ENCODE peak calls at places on chromosomes 11 and 22, in ten cellular contexts. G is neural crest cell, S is psoas muscle, K is mucosa of descending colon, T is GM10248, B is HCT116, Q is H9, A is Peyer's patch, P is hepatocyte, V is cardiac fibroblast. D is an unnamed sample.

GRCh38 chr11:45896392-45897068 is 10.5 kb downstream of the FREY1 start:
- DNase-seq in G (no peak), S (peak), K (no peak), T (no peak), B (no peak), Q (peak), A (no peak), P (no peak), V (no peak), D (no peak)

GRCh38 chr11:69896250-69896649 is 77.0 kb upstream of the FGF3 start:
- DNase-seq in G (no peak), S (no peak), K (no peak), T (no peak), B (no peak), Q (no peak), A (no peak), P (no peak), V (no peak), D (no peak)

GRCh38 chr11:72231396-72232259 is 7.1 kb downstream of the INPPL1 start:
- DNase-seq in G (no peak), S (no peak), K (no peak), T (no peak), B (no peak), Q (no peak), A (peak), P (no peak), V (no peak), D (no peak)

GRCh38 chr11:2652857-2653643 is 46.7 kb downstream of the KCNQ1OT1 start:
- DNase-seq in G (no peak), S (peak), K (no peak), T (no peak), B (no peak), Q (no peak), A (peak), P (no peak), V (peak), D (no peak)

GRCh38 chr11:11977206-11977938 is 31.1 kb downstream of the DKK3 start:
- DNase-seq in G (no peak), S (peak), K (no peak), T (no peak), B (peak), Q (peak), A (no peak), P (peak), V (peak), D (no peak)

GRCh38 chr11:118691926-118692830 is 12.7 kb upstream of the TREH start:
- DNase-seq in G (no peak), S (no peak), K (peak), T (peak), B (no peak), Q (no peak), A (peak), P (no peak), V (peak), D (peak)

GRCh38 chr22:33038131-33038772 is 19.9 kb downstream of the SYN3 start:
- DNase-seq in G (no peak), S (no peak), K (no peak), T (no peak), B (no peak), Q (no peak), A (no peak), P (peak), V (peak), D (no peak)

GRCh38 chr11:19241260-19242183 is 777 bp upstream of the E2F8 start:
- DNase-seq in G (peak), S (peak), K (peak), T (peak), B (no peak), Q (peak), A (no peak), P (peak), V (peak), D (peak)

GRCh38 chr11:7449196-7449840 is 36.0 kb upstream of the OLFML1 start:
- DNase-seq in G (no peak), S (no peak), K (no peak), T (no peak), B (no peak), Q (no peak), A (no peak), P (peak), V (no peak), D (no peak)

GRCh38 chr11:65390099-65390941 is 3.9 kb downstream of the FRMD8 start:
- DNase-seq in G (peak), S (no peak), K (no peak), T (no peak), B (no peak), Q (no peak), A (no peak), P (no peak), V (peak), D (peak)

GRCh38 chr11:69546735-69547370 is 65.4 kb downstream of the LINC01488 start:
- DNase-seq in G (no peak), S (no peak), K (no peak), T (peak), B (no peak), Q (no peak), A (peak), P (no peak), V (no peak), D (peak)

GRCh38 chr11:19660076-19660475 is 52.6 kb upstream of the NAV2 start:
- DNase-seq in G (no peak), S (no peak), K (no peak), T (peak), B (peak), Q (no peak), A (peak), P (peak), V (no peak), D (peak)

GRCh38 chr11:120244476-120244875 is 4.5 kb downstream of the POU2F3 start:
- DNase-seq in G (no peak), S (no peak), K (no peak), T (no peak), B (no peak), Q (no peak), A (no peak), P (no peak), V (peak), D (no peak)

GRCh38 chr11:95937358-95937757 is 13.5 kb upstream of the MTMR2 start:
- DNase-seq in G (no peak), S (no peak), K (no peak), T (no peak), B (no peak), Q (no peak), A (no peak), P (peak), V (no peak), D (no peak)

GRCh38 chr11:35641206-35641885 is 21.2 kb upstream of the TRIM44 start:
- DNase-seq in G (no peak), S (no peak), K (no peak), T (no peak), B (no peak), Q (no peak), A (no peak), P (peak), V (peak), D (no peak)

GRCh38 chr11:102592634-102593581 is 32.2 kb downstream of the MMP20 start:
- DNase-seq in G (no peak), S (no peak), K (no peak), T (no peak), B (peak), Q (peak), A (peak), P (no peak), V (peak), D (no peak)

GRCh38 chr11:70073881-70074371 is 4.2 kb upstream of the ANO1 start:
- DNase-seq in G (no peak), S (no peak), K (no peak), T (peak), B (no peak), Q (peak), A (peak), P (no peak), V (peak), D (peak)

GRCh38 chr11:88297320-88298263 is 39.9 kb downstream of the CTSC start:
- DNase-seq in G (no peak), S (no peak), K (no peak), T (no peak), B (no peak), Q (no peak), A (no peak), P (no peak), V (peak), D (no peak)

GRCh38 chr11:112260490-112260889 is at the start of gene PLET1:
- DNase-seq in G (no peak), S (no peak), K (no peak), T (no peak), B (no peak), Q (no peak), A (no peak), P (no peak), V (no peak), D (no peak)

GRCh38 chr11:88418508-88418907 is 81.0 kb upstream of the CTSC start:
- DNase-seq in G (no peak), S (no peak), K (no peak), T (no peak), B (no peak), Q (no peak), A (no peak), P (no peak), V (no peak), D (no peak)

GRCh38 chr11:92204731-92205130 is 19.9 kb upstream of the FAT3 start:
- DNase-seq in G (no peak), S (no peak), K (no peak), T (no peak), B (no peak), Q (no peak), A (no peak), P (no peak), V (peak), D (no peak)

GRCh38 chr11:9565822-9566560 is 7.5 kb upstream of the WEE1 start:
- DNase-seq in G (no peak), S (no peak), K (no peak), T (peak), B (peak), Q (peak), A (peak), P (peak), V (peak), D (peak)

GRCh38 chr11:119320593-119321524 is 3.9 kb upstream of the MCAM start:
- DNase-seq in G (peak), S (peak), K (peak), T (peak), B (no peak), Q (peak), A (peak), P (peak), V (peak), D (peak)

GRCh38 chr11:108970221-108970991 is 305.5 kb downstream of the DDX10 start:
- DNase-seq in G (no peak), S (no peak), K (no peak), T (no peak), B (no peak), Q (no peak), A (no peak), P (no peak), V (peak), D (no peak)

GRCh38 chr11:79025622-79026021 is 415.2 kb downstream of the TENM4 start:
- DNase-seq in G (no peak), S (no peak), K (no peak), T (no peak), B (no peak), Q (no peak), A (no peak), P (no peak), V (peak), D (no peak)

GRCh38 chr22:43625242-43625641 is 186.9 kb downstream of the EFCAB6 start:
- DNase-seq in G (no peak), S (no peak), K (no peak), T (no peak), B (peak), Q (no peak), A (no peak), P (no peak), V (no peak), D (no peak)

GRCh38 chr11:65524010-65524746 is 705 bp upstream of the SCYL1 start:
- DNase-seq in G (no peak), S (peak), K (peak), T (peak), B (no peak), Q (no peak), A (peak), P (no peak), V (no peak), D (peak)

GRCh38 chr22:45996241-45997076 is 19.5 kb upstream of the WNT7B start:
- DNase-seq in G (no peak), S (peak), K (peak), T (peak), B (no peak), Q (no peak), A (peak), P (no peak), V (peak), D (peak)

GRCh38 chr11:116697011-116697410 is 75.8 kb downstream of the BUD13 start:
- DNase-seq in G (no peak), S (no peak), K (no peak), T (no peak), B (no peak), Q (no peak), A (peak), P (peak), V (no peak), D (no peak)

GRCh38 chr11:45411221-45411946 is 125.2 kb upstream of the SYT13 start:
- DNase-seq in G (no peak), S (no peak), K (no peak), T (no peak), B (no peak), Q (peak), A (no peak), P (no peak), V (peak), D (no peak)

GRCh38 chr11:97943493-97943892 is 1077.3 kb upstream of the CNTN5 start:
- DNase-seq in G (no peak), S (no peak), K (no peak), T (no peak), B (no peak), Q (no peak), A (no peak), P (no peak), V (no peak), D (no peak)

GRCh38 chr22:44613196-44613595 is 88.8 kb upstream of the PRR5 start:
- DNase-seq in G (no peak), S (no peak), K (no peak), T (no peak), B (no peak), Q (no peak), A (no peak), P (no peak), V (no peak), D (no peak)

GRCh38 chr11:121595717-121596156 is 143.0 kb upstream of the SORL1-AS1 start:
- DNase-seq in G (no peak), S (no peak), K (no peak), T (no peak), B (peak), Q (no peak), A (no peak), P (peak), V (peak), D (no peak)

GRCh38 chr11:73586791-73587190 is 11.1 kb downstream of the FAM168A start:
- DNase-seq in G (no peak), S (no peak), K (no peak), T (no peak), B (no peak), Q (no peak), A (no peak), P (no peak), V (no peak), D (no peak)

GRCh38 chr11:2576536-2576935 is 123.3 kb downstream of the KCNQ1OT1 start:
- DNase-seq in G (no peak), S (peak), K (peak), T (no peak), B (no peak), Q (peak), A (peak), P (no peak), V (no peak), D (no peak)

GRCh38 chr11:2489103-2489502 is 44.3 kb downstream of the KCNQ1 start:
- DNase-seq in G (no peak), S (no peak), K (no peak), T (no peak), B (no peak), Q (no peak), A (no peak), P (no peak), V (no peak), D (no peak)

GRCh38 chr11:12076840-12077534 is 33.4 kb upstream of the MICAL2 start:
- DNase-seq in G (no peak), S (no peak), K (no peak), T (no peak), B (no peak), Q (no peak), A (no peak), P (no peak), V (peak), D (no peak)

GRCh38 chr11:118002541-118003019 is 16.4 kb downstream of the IL10RA start:
- DNase-seq in G (no peak), S (no peak), K (no peak), T (no peak), B (no peak), Q (no peak), A (peak), P (peak), V (peak), D (no peak)

GRCh38 chr11:113449743-113450142 is 25.5 kb downstream of the DRD2 start:
- DNase-seq in G (no peak), S (no peak), K (no peak), T (no peak), B (no peak), Q (no peak), A (no peak), P (no peak), V (no peak), D (no peak)
- TF ChIP-seq CTCF in G (no peak), S (no peak), K (no peak), T (no peak), B (no peak), Q (no peak), A (no peak), P (no peak), V (no peak), D (no peak)

GRCh38 chr11:131670876-131671275 is 300.5 kb downstream of the NTM start:
- DNase-seq in G (no peak), S (no peak), K (no peak), T (no peak), B (no peak), Q (no peak), A (no peak), P (no peak), V (no peak), D (no peak)

GRCh38 chr11:131671320-131671719 is 300.9 kb downstream of the NTM start:
- DNase-seq in G (no peak), S (no peak), K (no peak), T (no peak), B (no peak), Q (no peak), A (no peak), P (no peak), V (no peak), D (no peak)

GRCh38 chr11:131672191-131672590 is 301.8 kb downstream of the NTM start:
- DNase-seq in G (no peak), S (no peak), K (no peak), T (no peak), B (no peak), Q (no peak), A (no peak), P (no peak), V (no peak), D (no peak)

GRCh38 chr11:131674051-131674755 is 303.8 kb downstream of the NTM start:
- DNase-seq in G (peak), S (peak), K (peak), T (peak), B (peak), Q (peak), A (peak), P (peak), V (peak), D (peak)

GRCh38 chr11:131671764-131672163 is 301.3 kb downstream of the NTM start:
- DNase-seq in G (no peak), S (no peak), K (no peak), T (no peak), B (no peak), Q (peak), A (no peak), P (no peak), V (no peak), D (no peak)
- TF ChIP-seq CTCF in G (peak), S (no peak), K (no peak), T (no peak), B (no peak), Q (peak), A (no peak), P (peak), V (no peak), D (no peak)

DNA sequence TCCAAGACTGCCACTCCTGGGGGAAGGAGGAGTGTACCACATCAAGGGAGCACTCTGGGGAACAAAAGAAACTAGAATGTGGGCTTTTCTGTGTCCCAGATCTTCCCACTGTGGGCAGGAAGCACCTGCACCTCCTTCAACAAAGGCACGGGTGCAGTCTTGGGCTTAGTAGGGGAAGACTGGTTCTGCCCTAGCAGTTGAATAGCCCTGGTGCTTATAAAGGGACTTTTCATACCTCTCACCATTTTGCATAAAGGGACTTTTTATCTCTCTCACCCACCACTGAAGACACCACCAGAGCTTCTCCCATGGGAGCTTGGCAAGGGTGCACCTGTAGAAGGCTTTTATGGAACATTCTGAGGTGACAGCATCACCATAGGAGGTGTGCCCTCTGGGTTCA is 65.8 kb upstream of the MS4A8 start:
- DNase-seq in G (no peak), S (no peak), K (no peak), T (peak), B (no peak), Q (no peak), A (no peak), P (no peak), V (no peak), D (peak)
- TF ChIP-seq CTCF in G (no peak), S (no peak), K (no peak), T (no peak), B (no peak), Q (no peak), A (no peak), P (no peak), V (no peak), D (no peak)

DNA sequence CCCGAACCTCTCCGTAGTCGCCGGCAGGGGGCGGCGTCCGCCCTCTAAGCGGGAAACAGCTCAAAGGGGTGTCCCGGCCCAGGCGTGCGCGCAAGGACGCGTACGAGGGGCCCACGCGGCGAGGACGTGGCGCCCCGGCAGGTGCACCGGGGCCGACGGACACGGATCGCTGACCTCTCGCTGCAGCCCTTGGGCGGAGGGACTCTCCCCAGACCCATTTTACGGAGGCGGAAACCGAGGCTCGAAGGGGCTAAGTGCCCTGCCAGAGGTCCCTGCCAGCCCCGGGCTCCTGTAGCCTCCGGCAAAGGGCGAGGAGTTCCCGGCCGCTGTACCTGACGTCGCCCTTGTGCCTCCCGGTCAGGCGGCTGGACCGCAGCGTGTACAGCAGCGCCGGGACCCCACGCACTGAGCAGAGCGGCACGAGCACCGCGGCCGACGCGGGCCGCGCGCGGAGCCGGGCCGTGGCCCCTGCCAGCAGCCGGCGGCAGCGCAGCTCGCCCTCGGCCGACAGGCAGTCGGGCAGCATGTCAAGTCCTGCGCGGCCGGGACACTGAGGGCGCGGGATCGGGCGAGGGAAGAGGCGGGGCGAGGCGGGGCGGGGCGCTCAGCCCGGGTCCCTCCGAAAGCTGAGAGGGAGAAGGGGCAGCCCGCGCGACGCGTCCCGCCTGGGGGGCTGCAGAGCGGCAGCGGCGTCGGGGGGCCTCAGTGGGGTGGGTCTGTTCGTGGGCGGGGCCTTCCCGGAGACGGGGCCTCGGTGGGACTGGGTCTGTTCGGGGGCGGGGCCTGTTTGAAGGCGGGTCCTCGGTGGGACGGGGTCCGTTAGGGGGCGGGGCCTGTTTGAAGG is at the start of gene NUDT8:
- DNase-seq in G (peak), S (peak), K (peak), T (peak), B (peak), Q (peak), A (peak), P (peak), V (peak), D (peak)
- TF ChIP-seq CTCF in G (peak), S (peak), K (peak), T (peak), B (peak), Q (peak), A (peak), P (peak), V (peak), D (peak)

GRCh38 chr11:58905716-58906547 is 33.4 kb upstream of the GLYATL1 start:
- DNase-seq in G (peak), S (peak), K (peak), T (no peak), B (no peak), Q (peak), A (peak), P (peak), V (peak), D (no peak)
- TF ChIP-seq CTCF in G (peak), S (no peak), K (no peak), T (no peak), B (no peak), Q (peak), A (no peak), P (peak), V (peak), D (no peak)